ENCODE peak calls at places on chromosomes 16 and 17, in seven cellular contexts. U is adipocyte, Z is epithelial cell of esophagus, D is ascending aorta, X is right atrium auricular region, V is heart left ventricle, J is PC-3. S is an unnamed sample.

GRCh38 chr17:19004601-19005441 is at the start of gene FAM83G:
- DNase-seq in U (peak), Z (peak), D (peak), X (peak), V (peak), J (no peak), S (peak)

GRCh38 chr17:28700830-28701492 is 10.7 kb downstream of the PROCA1 start:
- DNase-seq in U (no peak), Z (no peak), D (no peak), X (no peak), V (no peak), J (no peak), S (no peak)

GRCh38 chr17:77952368-77952767 is 6.1 kb upstream of the TNRC6C start:
- DNase-seq in U (no peak), Z (no peak), D (no peak), X (no peak), V (no peak), J (no peak), S (no peak)

GRCh38 chr17:74386397-74386796 is 19.1 kb downstream of the GPR142 start:
- DNase-seq in U (no peak), Z (no peak), D (no peak), X (peak), V (peak), J (no peak), S (peak)

GRCh38 chr16:48057085-48057484 is 98.7 kb downstream of the ABCC12 start:
- DNase-seq in U (no peak), Z (no peak), D (no peak), X (no peak), V (no peak), J (no peak), S (no peak)

GRCh38 chr16:55380485-55380884 is 56.5 kb downstream of the IRX6 start:
- DNase-seq in U (no peak), Z (no peak), D (no peak), X (no peak), V (no peak), J (no peak), S (no peak)

GRCh38 chr16:65059421-65059980 is 62.4 kb downstream of the CDH11 start:
- DNase-seq in U (no peak), Z (peak), D (no peak), X (no peak), V (no peak), J (no peak), S (no peak)

GRCh38 chr16:48608871-48609452 is 1.0 kb downstream of the N4BP1 start:
- DNase-seq in U (no peak), Z (no peak), D (no peak), X (no peak), V (no peak), J (no peak), S (no peak)

GRCh38 chr17:50064253-50064991 is 8.5 kb downstream of the ITGA3 start:
- DNase-seq in U (peak), Z (peak), D (peak), X (peak), V (peak), J (peak), S (peak)

GRCh38 chr17:332558-333322 is 19.9 kb downstream of the RPH3AL start:
- DNase-seq in U (peak), Z (peak), D (no peak), X (peak), V (peak), J (no peak), S (peak)

GRCh38 chr17:50269477-50270429 is 4.5 kb upstream of the TMEM92 start:
- DNase-seq in U (peak), Z (peak), D (no peak), X (peak), V (no peak), J (peak), S (peak)

GRCh38 chr17:50845260-50846147 is 10.1 kb downstream of the WFIKKN2 start:
- DNase-seq in U (peak), Z (peak), D (no peak), X (no peak), V (no peak), J (peak), S (peak)

GRCh38 chr17:50056961-50057330 is 1.0 kb downstream of the ITGA3 start:
- DNase-seq in U (peak), Z (peak), D (no peak), X (peak), V (no peak), J (peak), S (peak)

GRCh38 chr16:58847902-58848661 is 114.0 kb upstream of the GOT2 start:
- DNase-seq in U (no peak), Z (no peak), D (no peak), X (no peak), V (no peak), J (no peak), S (no peak)

GRCh38 chr17:3685174-3685812 is 10.7 kb downstream of the P2RX5 start:
- DNase-seq in U (no peak), Z (no peak), D (no peak), X (no peak), V (no peak), J (no peak), S (no peak)

GRCh38 chr16:75279277-75279676 is 27.9 kb upstream of the BCAR1 start:
- DNase-seq in U (peak), Z (no peak), D (no peak), X (no peak), V (no peak), J (peak), S (no peak)

GRCh38 chr17:76567634-76568432 is 17.8 kb downstream of the ST6GALNAC2 start:
- DNase-seq in U (no peak), Z (no peak), D (no peak), X (no peak), V (no peak), J (peak), S (no peak)

GRCh38 chr16:15682105-15682570 is 32.1 kb downstream of the NDE1 start:
- DNase-seq in U (peak), Z (peak), D (peak), X (peak), V (no peak), J (peak), S (peak)

GRCh38 chr17:73308017-73308823 is 3.6 kb downstream of the CDC42EP4 start:
- DNase-seq in U (peak), Z (peak), D (no peak), X (peak), V (peak), J (peak), S (peak)

GRCh38 chr16:74605332-74605731 is 1.6 kb downstream of the GLG1 start:
- DNase-seq in U (peak), Z (no peak), D (no peak), X (no peak), V (no peak), J (peak), S (no peak)

GRCh38 chr16:349211-349610 is 3.3 kb downstream of the AXIN1 start:
- DNase-seq in U (no peak), Z (no peak), D (no peak), X (no peak), V (no peak), J (no peak), S (no peak)
- H3K4me3 ChIP-seq in U (no peak), Z (no peak), D (no peak), X (no peak), V (no peak), J (no peak), S (no peak)

DNA sequence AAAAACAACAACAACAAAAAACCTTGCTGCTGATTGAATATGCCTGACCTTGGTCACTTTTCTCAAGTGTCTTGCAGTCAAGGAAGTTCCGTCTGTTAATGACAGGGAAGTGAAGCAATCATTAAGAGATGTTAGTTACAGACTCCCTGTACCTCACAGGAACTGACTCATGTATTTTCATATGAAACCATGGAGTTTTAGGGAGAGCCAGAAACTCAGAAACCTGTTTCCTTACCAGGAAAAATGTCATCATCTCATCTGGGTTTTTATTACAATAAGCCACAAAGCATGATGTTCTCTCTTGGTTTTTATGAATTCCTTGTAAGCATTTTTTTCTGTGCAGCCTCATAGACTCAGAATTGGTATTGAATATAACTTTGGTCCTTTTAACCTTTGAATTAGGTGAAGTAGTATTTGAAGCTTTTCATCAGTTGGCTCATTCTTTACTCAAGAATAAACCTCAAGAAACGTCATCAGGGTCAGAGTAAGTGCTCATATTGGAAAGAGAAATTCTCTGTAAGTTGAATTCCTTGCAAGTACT is 10.3 kb downstream of the LYRM1 start:
- DNase-seq in U (peak), Z (peak), D (no peak), X (no peak), V (no peak), J (peak), S (peak)
- H3K4me3 ChIP-seq in U (no peak), Z (no peak), D (no peak), X (no peak), V (no peak), J (peak), S (no peak)

GRCh38 chr16:82945420-82946096 is 318.8 kb downstream of the CDH13 start:
- DNase-seq in U (no peak), Z (no peak), D (no peak), X (no peak), V (no peak), J (no peak), S (no peak)
- H3K4me3 ChIP-seq in U (no peak), Z (no peak), D (no peak), X (no peak), V (no peak), J (no peak), S (no peak)

DNA sequence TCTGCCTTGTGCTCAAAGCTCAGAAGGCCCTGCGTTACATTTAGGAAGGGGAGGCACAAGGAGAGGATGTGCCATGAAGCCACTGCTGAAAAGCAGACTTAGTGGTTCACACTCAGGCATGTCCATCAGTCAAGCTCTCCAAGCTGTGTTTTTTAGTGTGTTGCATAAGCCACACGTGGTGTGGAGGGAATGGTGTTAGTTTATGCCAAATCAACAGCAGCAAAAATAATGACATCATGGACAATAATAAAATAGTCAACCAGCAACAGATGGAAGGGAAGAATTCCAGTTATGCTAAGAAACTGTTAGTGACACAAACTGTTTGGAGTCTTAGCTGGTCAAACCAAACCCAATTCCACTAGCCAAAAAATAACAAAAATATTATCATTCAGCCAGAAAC is 438.3 kb downstream of the NPIPA7 start:
- DNase-seq in U (no peak), Z (no peak), D (no peak), X (no peak), V (no peak), J (no peak), S (no peak)
- H3K4me3 ChIP-seq in U (no peak), Z (no peak), D (no peak), X (no peak), V (no peak), J (no peak), S (no peak)

GRCh38 chr16:13829712-13830304 is 90.1 kb upstream of the ERCC4 start:
- DNase-seq in U (no peak), Z (no peak), D (no peak), X (no peak), V (no peak), J (no peak), S (no peak)
- H3K4me3 ChIP-seq in U (no peak), Z (no peak), D (no peak), X (no peak), V (no peak), J (no peak), S (no peak)

GRCh38 chr17:63446981-63447687 is 1.0 kb upstream of the CYB561 start:
- DNase-seq in U (no peak), Z (no peak), D (no peak), X (no peak), V (no peak), J (peak), S (no peak)
- H3K4me3 ChIP-seq in U (peak), Z (peak), D (peak), X (peak), V (peak), J (peak), S (peak)

GRCh38 chr16:54374136-54374535 is 87.5 kb upstream of the IRX3 start:
- DNase-seq in U (peak), Z (no peak), D (no peak), X (no peak), V (no peak), J (no peak), S (peak)
- H3K4me3 ChIP-seq in U (peak), Z (no peak), D (no peak), X (no peak), V (no peak), J (no peak), S (peak)

GRCh38 chr16:89052824-89053724 is 40.6 kb upstream of the ACSF3 start:
- DNase-seq in U (no peak), Z (peak), D (no peak), X (no peak), V (peak), J (peak), S (no peak)
- H3K4me3 ChIP-seq in U (no peak), Z (peak), D (no peak), X (no peak), V (no peak), J (peak), S (no peak)

GRCh38 chr16:85138073-85138824 is 26.0 kb upstream of the CIBAR2 start:
- DNase-seq in U (no peak), Z (no peak), D (no peak), X (no peak), V (no peak), J (no peak), S (no peak)
- H3K4me3 ChIP-seq in U (peak), Z (no peak), D (peak), X (peak), V (peak), J (no peak), S (no peak)

DNA sequence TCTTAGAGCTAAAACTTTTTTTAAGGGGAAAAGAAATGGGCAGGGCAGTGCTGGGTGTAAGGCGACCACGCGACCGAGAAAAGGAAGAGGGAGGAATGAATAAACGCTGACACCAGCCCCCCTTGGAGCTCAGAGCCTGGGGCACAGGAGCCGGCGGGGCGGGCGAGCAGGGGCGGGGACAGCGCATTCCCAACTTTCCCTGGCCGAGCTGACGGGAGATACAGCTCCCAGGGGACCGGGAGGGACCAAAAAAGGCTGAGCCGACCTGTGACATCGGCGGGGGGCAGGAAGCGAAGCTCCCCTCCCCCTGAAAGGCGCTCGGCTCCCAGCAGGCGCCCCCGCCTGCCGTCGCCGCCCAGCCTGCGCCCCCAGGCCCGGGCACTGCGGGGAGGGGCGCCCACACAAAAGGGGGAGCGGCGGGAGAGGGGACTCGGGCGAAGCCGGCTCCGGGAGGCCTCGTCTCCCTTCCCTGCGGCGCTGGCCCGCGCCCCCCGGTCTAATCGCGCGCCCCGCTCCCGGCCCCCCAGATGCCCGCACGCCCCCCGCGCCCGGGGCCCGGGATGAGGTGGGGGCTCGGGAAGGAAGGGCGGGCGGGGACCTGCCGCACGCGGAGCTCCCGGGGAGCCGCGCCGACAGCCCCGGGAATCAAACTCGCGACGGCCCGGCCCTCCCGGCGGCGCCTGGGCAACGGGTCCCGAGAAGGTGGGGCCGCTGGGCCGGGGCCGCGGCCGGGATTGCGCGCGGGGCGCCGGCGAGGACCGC is 610 bp downstream of the CUEDC1 start:
- DNase-seq in U (peak), Z (peak), D (no peak), X (peak), V (peak), J (peak), S (no peak)
- H3K4me3 ChIP-seq in U (peak), Z (peak), D (peak), X (peak), V (peak), J (peak), S (peak)